ENCODE peak calls at places on chromosome 6, in ten cellular contexts. K is cardiac muscle cell; R is CD8-positive, alpha-beta memory T cell; Q is H1; H is effector memory CD4-positive, alpha-beta T cell; I is fibroblast of lung; P is breast epithelium; Z is IMR-90; S is CD8-positive, alpha-beta T cell; G is adipocyte. F is an unnamed sample.

GRCh38 chr6:43703512-43704429 is 16.2 kb upstream of the MRPS18A start:
- DNase-seq in K (no peak), R (no peak), Q (no peak), H (no peak), I (no peak), P (no peak), Z (no peak), S (no peak), G (no peak), F (no peak)

GRCh38 chr6:4664117-4664626 is 112.0 kb upstream of the CDYL start:
- DNase-seq in K (peak; percentile 93), R (no peak), Q (peak; percentile 10), H (no peak), I (peak; percentile 93), P (peak; percentile 44), Z (peak; percentile 92), S (no peak), G (peak; percentile 19), F (no peak)

GRCh38 chr6:151322570-151322969 is 68.8 kb downstream of the ZBTB2 start:
- DNase-seq in K (no peak), R (no peak), Q (no peak), H (no peak), I (no peak), P (no peak), Z (no peak), S (no peak), G (no peak), F (no peak)

GRCh38 chr6:142870787-142871371 is 74.1 kb downstream of the HIVEP2 start:
- DNase-seq in K (no peak), R (no peak), Q (no peak), H (no peak), I (no peak), P (no peak), Z (no peak), S (no peak), G (peak; percentile 13), F (no peak)

GRCh38 chr6:170269151-170269872 is 21.6 kb downstream of the DLL1 start:
- DNase-seq in K (no peak), R (no peak), Q (peak; percentile 55), H (no peak), I (no peak), P (no peak), Z (no peak), S (no peak), G (no peak), F (no peak)

GRCh38 chr6:96853083-96853482 is 15.8 kb upstream of the GPR63 start:
- DNase-seq in K (no peak), R (no peak), Q (no peak), H (no peak), I (no peak), P (no peak), Z (no peak), S (no peak), G (no peak), F (no peak)

GRCh38 chr6:167733740-167734661 is 92.7 kb upstream of the AFDN start:
- DNase-seq in K (peak; percentile 97), R (no peak), Q (no peak), H (no peak), I (peak; percentile 3), P (peak; percentile 87), Z (no peak), S (no peak), G (no peak), F (no peak)

GRCh38 chr6:53359843-53360834 is 11.4 kb upstream of the ELOVL5 start:
- DNase-seq in K (peak; percentile 42), R (no peak), Q (no peak), H (no peak), I (peak; percentile 45), P (no peak), Z (peak; percentile 13), S (no peak), G (peak; percentile 60), F (no peak)

GRCh38 chr6:36130672-36131516 is 581 bp downstream of the MAPK13 start:
- DNase-seq in K (peak; percentile 59), R (peak; percentile 79), Q (peak; percentile 78), H (peak; percentile 26), I (no peak), P (no peak), Z (no peak), S (peak; percentile 42), G (no peak), F (no peak)

DNA sequence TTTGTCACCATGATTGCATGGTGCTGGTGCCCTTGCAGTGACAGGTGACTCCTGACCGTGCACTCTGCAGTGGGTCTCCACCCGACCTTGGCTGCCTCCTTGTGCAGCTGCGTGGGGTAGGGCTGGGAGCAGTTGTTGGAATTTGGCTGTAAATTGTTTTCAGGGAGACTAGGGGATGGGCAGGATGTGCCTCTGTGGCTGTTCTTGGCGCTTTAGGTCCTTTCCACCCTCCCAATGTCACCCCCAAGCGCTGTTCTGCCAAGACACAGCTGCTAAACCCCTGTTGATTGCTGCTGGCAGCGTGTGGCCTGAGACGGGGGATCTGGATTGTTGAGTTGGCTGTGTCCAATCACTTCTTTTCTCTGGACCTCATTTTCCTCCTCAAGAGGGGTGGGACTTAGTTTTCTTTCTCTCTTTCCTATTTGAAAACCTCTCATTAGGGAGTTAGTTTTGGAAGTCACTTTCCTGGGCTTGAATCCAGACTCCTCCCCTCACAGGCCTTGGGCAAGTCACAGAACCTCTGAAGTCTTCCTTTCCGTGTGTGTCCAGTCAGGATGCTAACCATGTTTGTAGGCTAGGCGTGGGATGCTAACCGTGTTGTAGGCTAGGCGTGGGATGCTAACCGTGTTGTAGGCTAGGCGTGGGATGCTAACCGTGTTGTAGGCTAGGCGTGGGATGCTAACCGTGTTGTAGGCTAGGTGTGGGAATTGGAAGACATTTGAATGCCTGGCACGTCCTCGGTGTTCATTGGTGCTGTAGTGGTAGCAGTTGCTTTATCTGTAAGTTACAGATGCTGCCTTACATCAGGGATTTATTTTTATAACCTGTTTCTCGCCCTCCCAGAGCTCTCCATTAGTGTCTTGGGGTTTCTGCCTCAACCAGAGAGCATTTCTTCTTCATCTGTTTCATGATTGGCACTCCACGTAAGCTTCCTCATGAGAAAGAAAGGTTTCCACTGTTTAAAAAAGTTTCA is 8.6 kb downstream of the IGF2R start:
- DNase-seq in K (peak; percentile 84), R (no peak), Q (no peak), H (no peak), I (peak; percentile 76), P (peak; percentile 61), Z (peak; percentile 69), S (no peak), G (peak; percentile 34), F (no peak)
- H3K4me1 ChIP-seq in K (peaks cover 43% of the 10 kb centered on the region), R (peaks cover 91% of the 10 kb centered on the region), Q (peaks cover 25% of the 10 kb centered on the region), H (peaks cover 48% of the 10 kb centered on the region), I (peaks cover 39% of the 10 kb centered on the region), P (peaks cover 4% of the 10 kb centered on the region), Z (peaks cover 32% of the 10 kb centered on the region), S (peaks cover 81% of the 10 kb centered on the region), G (peaks cover 62% of the 10 kb centered on the region), F (peaks cover 20% of the 10 kb centered on the region)

DNA sequence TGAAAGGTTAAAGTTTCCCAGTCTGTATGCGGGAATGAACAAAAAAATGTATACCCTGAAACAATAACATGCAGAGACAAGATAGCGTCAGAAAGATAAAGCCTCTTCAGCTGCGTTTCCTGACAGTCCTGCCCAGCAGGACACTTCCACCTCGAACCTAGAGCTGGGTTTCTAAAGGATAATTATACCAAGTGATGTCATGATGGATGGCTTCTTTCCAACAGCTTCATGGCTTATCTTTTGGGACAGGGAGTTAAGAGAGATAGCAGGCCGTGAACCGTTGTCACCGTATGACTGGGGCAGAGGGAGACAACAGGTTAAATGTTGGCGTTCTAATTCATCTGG is 267.6 kb upstream of the SGK1 start:
- DNase-seq in K (no peak), R (no peak), Q (no peak), H (no peak), I (no peak), P (no peak), Z (no peak), S (no peak), G (no peak), F (no peak)
- H3K4me3 ChIP-seq in K (no peak overlapping the region), R (no peak overlapping the region), Q (no peak overlapping the region), H (no peak overlapping the region), I (no peak overlapping the region), P (no peak overlapping the region), Z (no peak overlapping the region), S (no peak overlapping the region), G (no peak overlapping the region), F (no peak overlapping the region)

DNA sequence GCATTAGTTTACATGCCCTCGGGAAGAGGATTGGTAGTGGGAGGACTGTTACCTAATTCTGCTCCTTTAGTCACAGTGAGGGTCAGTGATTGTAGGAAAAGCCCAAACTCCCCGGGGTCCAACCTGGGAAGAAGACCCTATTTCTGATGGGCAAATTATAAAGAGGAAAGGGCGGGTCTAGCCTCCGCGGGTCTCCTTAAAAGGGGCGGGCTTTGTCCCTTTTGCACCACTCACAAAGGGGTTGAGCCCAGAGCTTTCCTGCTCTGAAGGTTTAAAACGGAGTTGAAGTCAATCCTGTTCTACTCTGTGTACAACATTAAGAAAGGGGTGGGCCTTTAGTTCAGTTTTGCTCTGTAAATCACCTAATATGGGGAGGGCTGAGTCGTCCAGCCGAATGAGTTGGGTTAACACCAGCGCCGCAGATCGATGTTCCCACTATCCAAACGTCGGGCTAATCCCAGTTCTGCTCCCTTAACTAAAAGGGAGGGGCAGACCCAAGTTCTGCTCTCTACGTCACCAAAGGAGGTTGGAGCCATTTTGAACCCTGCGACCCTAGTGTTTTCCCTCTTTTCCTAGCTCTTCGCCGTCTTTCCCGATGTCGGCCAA is 920 bp upstream of the RNF5 start:
- DNase-seq in K (no peak), R (peak; percentile 58), Q (peak; percentile 90), H (no peak), I (no peak), P (peak; percentile 52), Z (no peak), S (no peak), G (no peak), F (peak; percentile 98)
- H3K4me1 ChIP-seq in K (peaks cover 21% of the 10 kb centered on the region), R (peaks cover 69% of the 10 kb centered on the region), Q (peaks cover 6% of the 10 kb centered on the region), H (peaks cover 31% of the 10 kb centered on the region), I (peaks cover 18% of the 10 kb centered on the region), P (no peaks in the 10 kb centered on the region), Z (peaks cover 5% of the 10 kb centered on the region), S (peaks cover 59% of the 10 kb centered on the region), G (peaks cover 35% of the 10 kb centered on the region), F (peaks cover 2% of the 10 kb centered on the region)

GRCh38 chr6:78492351-78493010 is 374.9 kb upstream of the IRAK1BP1 start:
- DNase-seq in K (no peak), R (no peak), Q (no peak), H (no peak), I (peak; percentile 32), P (no peak), Z (peak; percentile 43), S (no peak), G (no peak), F (no peak)
- H3K4me3 ChIP-seq in K (no peak overlapping the region), R (no peak overlapping the region), Q (no peak overlapping the region), H (no peak overlapping the region), I (no peak overlapping the region), P (no peak overlapping the region), Z (no peak overlapping the region), S (no peak overlapping the region), G (no peak overlapping the region), F (no peak overlapping the region)

DNA sequence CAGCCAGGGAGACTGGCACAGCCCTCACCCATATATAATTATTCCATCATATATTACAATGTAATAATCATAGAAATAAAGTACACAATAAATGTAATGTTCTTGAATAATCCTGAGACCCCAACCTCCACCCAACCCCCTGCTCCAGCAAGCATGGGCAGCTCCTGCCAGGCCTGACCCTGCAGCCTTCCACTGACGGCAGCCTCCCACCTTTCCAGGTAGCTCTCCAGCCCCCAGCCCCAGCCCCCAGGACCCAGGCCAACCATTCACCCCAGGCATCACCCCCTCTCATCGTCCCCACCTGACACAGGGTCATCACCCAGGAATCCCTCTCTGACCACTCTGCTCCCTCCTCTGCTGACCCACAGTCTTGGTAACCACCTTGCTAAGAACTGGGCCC is 14.6 kb downstream of the TFEB start:
- DNase-seq in K (no peak), R (no peak), Q (no peak), H (no peak), I (no peak), P (no peak), Z (no peak), S (no peak), G (no peak), F (no peak)
- H3K4me1 ChIP-seq in K (peaks cover 59% of the 10 kb centered on the region), R (no peaks in the 10 kb centered on the region), Q (peaks cover 5% of the 10 kb centered on the region), H (no peaks in the 10 kb centered on the region), I (peaks cover 5% of the 10 kb centered on the region), P (peaks cover 12% of the 10 kb centered on the region), Z (peaks cover 25% of the 10 kb centered on the region), S (peaks cover 12% of the 10 kb centered on the region), G (peaks cover 40% of the 10 kb centered on the region), F (peaks cover 4% of the 10 kb centered on the region)

F was measured in iPS DF 6.9.